ENCODE peak calls at places on chromosomes 16 and 17, in five cellular contexts. K is spleen, G is NCI-H1930, A is ureter, W is ELR. R is an unnamed sample.

GRCh38 chr16:56102159-56102798 is 89.0 kb upstream of the GNAO1 start:
- DNase-seq in K (no peak), G (no peak), A (peak), W (peak), R (peak)

GRCh38 chr17:75693500-75694481 is 26.7 kb downstream of the SAP30BP start:
- DNase-seq in K (peak), G (no peak), A (peak), W (peak), R (peak)

GRCh38 chr16:3095869-3096268 is 3.2 kb downstream of the ZSCAN10 start:
- DNase-seq in K (peak), G (no peak), A (no peak), W (peak), R (peak)

GRCh38 chr16:6482861-6483530 is 849.6 kb upstream of the RBFOX1 start:
- DNase-seq in K (no peak), G (no peak), A (no peak), W (no peak), R (peak)

GRCh38 chr17:41666336-41666680 is 22.4 kb upstream of the EIF1 start:
- DNase-seq in K (peak), G (no peak), A (no peak), W (peak), R (peak)

GRCh38 chr16:26765087-26765486 is 301.6 kb upstream of the C16orf82 start:
- DNase-seq in K (no peak), G (no peak), A (no peak), W (no peak), R (no peak)

GRCh38 chr17:7560172-7561027 is 1.3 kb upstream of the SENP3 start:
- DNase-seq in K (no peak), G (no peak), A (no peak), W (peak), R (peak)

GRCh38 chr16:79286646-79287423 is 313.7 kb downstream of the MAF start:
- DNase-seq in K (peak), G (no peak), A (no peak), W (no peak), R (peak)

GRCh38 chr16:3998793-3999478 is 117.3 kb downstream of the ADCY9 start:
- DNase-seq in K (no peak), G (no peak), A (no peak), W (peak), R (no peak)

GRCh38 chr16:80092686-80093085 is 448.1 kb upstream of the DYNLRB2 start:
- DNase-seq in K (no peak), G (no peak), A (no peak), W (peak), R (no peak)

GRCh38 chr17:72077326-72077960 is 43.4 kb upstream of the SOX9 start:
- DNase-seq in K (no peak), G (no peak), A (no peak), W (peak), R (no peak)

GRCh38 chr17:9979463-9979995 is 74.5 kb upstream of the RCVRN start:
- DNase-seq in K (no peak), G (no peak), A (no peak), W (no peak), R (peak)

GRCh38 chr16:88623858-88624257 is 14.5 kb upstream of the IL17C start:
- DNase-seq in K (no peak), G (no peak), A (no peak), W (no peak), R (no peak)

GRCh38 chr17:55161935-55162555 is 102.7 kb upstream of the HLF start:
- DNase-seq in K (no peak), G (no peak), A (no peak), W (peak), R (no peak)

GRCh38 chr16:24858219-24859041 is 12.7 kb downstream of the SLC5A11 start:
- DNase-seq in K (no peak), G (no peak), A (no peak), W (peak), R (peak)

GRCh38 chr17:52149626-52150025 is 8.9 kb downstream of the CA10 start:
- DNase-seq in K (no peak), G (no peak), A (no peak), W (no peak), R (no peak)

GRCh38 chr17:58082870-58083490 is at the start of gene DYNLL2:
- DNase-seq in K (peak), G (peak), A (peak), W (peak), R (peak)

GRCh38 chr17:69451416-69452394 is 37.2 kb downstream of the MAP2K6 start:
- DNase-seq in K (no peak), G (no peak), A (no peak), W (no peak), R (no peak)

GRCh38 chr17:57624390-57624789 is 120.7 kb downstream of the CCDC182 start:
- DNase-seq in K (peak), G (no peak), A (no peak), W (no peak), R (no peak)

GRCh38 chr16:9844361-9844760 is 337.9 kb downstream of the GRIN2A start:
- DNase-seq in K (no peak), G (no peak), A (no peak), W (peak), R (no peak)

GRCh38 chr16:17364319-17365210 is 106.2 kb downstream of the XYLT1 start:
- DNase-seq in K (no peak), G (no peak), A (no peak), W (peak), R (no peak)

GRCh38 chr17:34797724-34798123 is 163.5 kb downstream of the CCT6B start:
- DNase-seq in K (no peak), G (no peak), A (no peak), W (peak), R (no peak)

GRCh38 chr17:34667656-34668055 is 88.3 kb downstream of the TMEM132E start:
- DNase-seq in K (no peak), G (no peak), A (no peak), W (no peak), R (no peak)

GRCh38 chr16:89324056-89325010 is 106.8 kb downstream of the ZNF778 start:
- DNase-seq in K (peak), G (no peak), A (no peak), W (peak), R (no peak)

R was measured in left colon.